ENCODE peak calls at places on chromosomes 13 and 19, in six cellular contexts. O is mesothelial cell of epicardium; Y is T47D; H is activated naive CD8-positive, alpha-beta T cell treated with anti-CD3 and anti-CD28 coated beads, Interleukin-2, amount 50 U/mL, for 24 hours; S is left ventricle myocardium inferior; J is ovary. E is an unnamed sample.

GRCh38 chr13:59250276-59250990 is 913.3 kb downstream of the DIAPH3 start:
- DNase-seq in O (no peak), Y (no peak), H (no peak), S (no peak), J (no peak), E (no peak)

GRCh38 chr19:39497850-39498261 is 891 bp upstream of the DLL3 start:
- DNase-seq in O (no peak), Y (peak; percentile 46), H (peak; percentile 41), S (no peak), J (no peak), E (no peak)

GRCh38 chr13:80048030-80048429 is 292.9 kb downstream of the SPRY2 start:
- DNase-seq in O (no peak), Y (no peak), H (no peak), S (no peak), J (no peak), E (no peak)

GRCh38 chr13:35797946-35798345 is 321.5 kb upstream of the MAB21L1 start:
- DNase-seq in O (no peak), Y (no peak), H (no peak), S (no peak), J (no peak), E (no peak)

GRCh38 chr13:113089693-113090414 is 15.7 kb upstream of the F7 start:
- DNase-seq in O (no peak), Y (no peak), H (no peak), S (peak; percentile 7), J (no peak), E (no peak)

GRCh38 chr13:41528021-41528420 is 70.7 kb downstream of the RGCC start:
- DNase-seq in O (no peak), Y (no peak), H (no peak), S (no peak), J (no peak), E (no peak)

GRCh38 chr13:75452564-75452963 is 29.4 kb downstream of the TBC1D4 start:
- DNase-seq in O (no peak), Y (no peak), H (no peak), S (no peak), J (no peak), E (no peak)

GRCh38 chr19:55643003-55643732 is at the start of gene ZNF581:
- DNase-seq in O (no peak), Y (peak; percentile 79), H (peak; percentile 84), S (peak; percentile 81), J (peak; percentile 63), E (peak; percentile 77)